ENCODE peak calls at places on chromosomes 4 and X, in six cellular contexts. One of them, this sample, is unnamed. For H3K9me3, the result is how much of the 10 kb centered on the place peaks cover.

GRCh38 chrX:9610774-9611392 is 146.0 kb downstream of the TBL1X start:
- DNase-seq in CD8-positive, alpha-beta memory T cell: no peak
- DNase-seq in GM23248: peak
- DNase-seq in PC-9: no peak
- DNase-seq in adipocyte: peak
- DNase-seq in Caco-2: no peak
- DNase-seq in this sample: no peak

GRCh38 chr4:141022221-141022760 is 111.0 kb downstream of the RNF150 start:
- DNase-seq in CD8-positive, alpha-beta memory T cell: no peak
- DNase-seq in GM23248: no peak
- DNase-seq in PC-9: no peak
- DNase-seq in adipocyte: peak
- DNase-seq in Caco-2: no peak
- DNase-seq in this sample: no peak

GRCh38 chr4:62806786-62807185 is 1602.5 kb downstream of the TECRL start:
- DNase-seq in CD8-positive, alpha-beta memory T cell: no peak
- DNase-seq in GM23248: no peak
- DNase-seq in PC-9: no peak
- DNase-seq in adipocyte: no peak
- DNase-seq in Caco-2: peak
- DNase-seq in this sample: no peak

GRCh38 chrX:11632732-11633131 is 33.0 kb downstream of the ARHGAP6 start:
- DNase-seq in CD8-positive, alpha-beta memory T cell: no peak
- DNase-seq in GM23248: no peak
- DNase-seq in PC-9: no peak
- DNase-seq in adipocyte: no peak
- DNase-seq in Caco-2: no peak
- DNase-seq in this sample: no peak

GRCh38 chr4:2072971-2073807 is 14.1 kb downstream of the NAT8L start:
- DNase-seq in CD8-positive, alpha-beta memory T cell: peak
- DNase-seq in GM23248: no peak
- DNase-seq in PC-9: no peak
- DNase-seq in adipocyte: no peak
- DNase-seq in Caco-2: no peak
- DNase-seq in this sample: peak

GRCh38 chr4:184283659-184284335 is 66.1 kb upstream of the ENPP6 start:
- DNase-seq in CD8-positive, alpha-beta memory T cell: no peak
- DNase-seq in GM23248: no peak
- DNase-seq in PC-9: no peak
- DNase-seq in adipocyte: no peak
- DNase-seq in Caco-2: no peak
- DNase-seq in this sample: no peak

GRCh38 chrX:78708171-78708570 is 39.3 kb upstream of the LPAR4 start:
- DNase-seq in CD8-positive, alpha-beta memory T cell: no peak
- DNase-seq in GM23248: peak
- DNase-seq in PC-9: no peak
- DNase-seq in adipocyte: peak
- DNase-seq in Caco-2: peak
- DNase-seq in this sample: no peak

GRCh38 chrX:72554448-72555140 is 18.0 kb downstream of the HDAC8 start:
- DNase-seq in CD8-positive, alpha-beta memory T cell: no peak
- DNase-seq in GM23248: no peak
- DNase-seq in PC-9: peak
- DNase-seq in adipocyte: no peak
- DNase-seq in Caco-2: peak
- DNase-seq in this sample: no peak

GRCh38 chr4:80099671-80100070 is 26.6 kb upstream of the ANTXR2 start:
- DNase-seq in CD8-positive, alpha-beta memory T cell: no peak
- DNase-seq in GM23248: no peak
- DNase-seq in PC-9: no peak
- DNase-seq in adipocyte: no peak
- DNase-seq in Caco-2: no peak
- DNase-seq in this sample: no peak

GRCh38 chr4:15469402-15470148 is at the start of gene CC2D2A:
- DNase-seq in CD8-positive, alpha-beta memory T cell: no peak
- DNase-seq in GM23248: peak
- DNase-seq in PC-9: peak
- DNase-seq in adipocyte: peak
- DNase-seq in Caco-2: no peak
- DNase-seq in this sample: no peak

GRCh38 chr4:169311643-169312365 is 41.0 kb upstream of the SH3RF1 start:
- DNase-seq in CD8-positive, alpha-beta memory T cell: no peak
- DNase-seq in GM23248: peak
- DNase-seq in PC-9: no peak
- DNase-seq in adipocyte: peak
- DNase-seq in Caco-2: peak
- DNase-seq in this sample: no peak

GRCh38 chrX:38891641-38892413 is 90.6 kb downstream of the MID1IP1 start:
- DNase-seq in CD8-positive, alpha-beta memory T cell: no peak
- DNase-seq in GM23248: peak
- DNase-seq in PC-9: no peak
- DNase-seq in adipocyte: peak
- DNase-seq in Caco-2: no peak
- DNase-seq in this sample: no peak

GRCh38 chrX:132046533-132046932 is 23.4 kb downstream of the STK26 start:
- DNase-seq in CD8-positive, alpha-beta memory T cell: no peak
- DNase-seq in GM23248: no peak
- DNase-seq in PC-9: no peak
- DNase-seq in adipocyte: no peak
- DNase-seq in Caco-2: no peak
- DNase-seq in this sample: no peak

GRCh38 chr4:158090323-158090722 is 82.5 kb downstream of the GASK1B start:
- DNase-seq in CD8-positive, alpha-beta memory T cell: no peak
- DNase-seq in GM23248: peak
- DNase-seq in PC-9: no peak
- DNase-seq in adipocyte: peak
- DNase-seq in Caco-2: no peak
- DNase-seq in this sample: no peak

GRCh38 chrX:10649286-10649685 is 28.9 kb upstream of the MID1 start:
- DNase-seq in CD8-positive, alpha-beta memory T cell: no peak
- DNase-seq in GM23248: peak
- DNase-seq in PC-9: no peak
- DNase-seq in adipocyte: no peak
- DNase-seq in Caco-2: no peak
- DNase-seq in this sample: no peak

GRCh38 chrX:110795645-110796510 is at the start of gene CHRDL1:
- DNase-seq in CD8-positive, alpha-beta memory T cell: no peak
- DNase-seq in GM23248: peak
- DNase-seq in PC-9: peak
- DNase-seq in adipocyte: peak
- DNase-seq in Caco-2: no peak
- DNase-seq in this sample: peak

GRCh38 chr4:48227662-48228061 is 42.0 kb downstream of the TEC start:
- DNase-seq in CD8-positive, alpha-beta memory T cell: no peak
- DNase-seq in GM23248: no peak
- DNase-seq in PC-9: no peak
- DNase-seq in adipocyte: no peak
- DNase-seq in Caco-2: no peak
- DNase-seq in this sample: no peak

GRCh38 chrX:77640702-77641101 is 145.3 kb downstream of the ATRX start:
- DNase-seq in CD8-positive, alpha-beta memory T cell: no peak
- DNase-seq in GM23248: no peak
- DNase-seq in PC-9: no peak
- DNase-seq in adipocyte: no peak
- DNase-seq in Caco-2: no peak
- DNase-seq in this sample: no peak

GRCh38 chr4:141220655-141221605 is at the start of gene ZNF330:
- DNase-seq in CD8-positive, alpha-beta memory T cell: peak
- DNase-seq in GM23248: peak
- DNase-seq in PC-9: peak
- DNase-seq in adipocyte: peak
- DNase-seq in Caco-2: peak
- DNase-seq in this sample: peak

GRCh38 chr4:14111730-14112171 is 484.2 kb upstream of the BOD1L1 start:
- DNase-seq in CD8-positive, alpha-beta memory T cell: no peak
- DNase-seq in GM23248: peak
- DNase-seq in PC-9: peak
- DNase-seq in adipocyte: peak
- DNase-seq in Caco-2: no peak
- DNase-seq in this sample: no peak

GRCh38 chrX:47915886-47916493 is 79.3 kb downstream of the ZNF81 start:
- DNase-seq in CD8-positive, alpha-beta memory T cell: no peak
- DNase-seq in GM23248: no peak
- DNase-seq in PC-9: no peak
- DNase-seq in adipocyte: no peak
- DNase-seq in Caco-2: no peak
- DNase-seq in this sample: no peak

GRCh38 chrX:47918274-47918673 is 81.6 kb downstream of the ZNF81 start:
- DNase-seq in CD8-positive, alpha-beta memory T cell: no peak
- DNase-seq in GM23248: no peak
- DNase-seq in PC-9: no peak
- DNase-seq in adipocyte: no peak
- DNase-seq in Caco-2: no peak
- DNase-seq in this sample: no peak
- H3K9me3 ChIP-seq in CD8-positive, alpha-beta memory T cell: under half
- H3K9me3 ChIP-seq in GM23248: under half
- H3K9me3 ChIP-seq in PC-9: under half
- H3K9me3 ChIP-seq in adipocyte: half or more
- H3K9me3 ChIP-seq in Caco-2: under half
- H3K9me3 ChIP-seq in this sample: under half

GRCh38 chr4:22978656-22979055 is 285.9 kb downstream of the GBA3 start:
- DNase-seq in CD8-positive, alpha-beta memory T cell: no peak
- DNase-seq in GM23248: no peak
- DNase-seq in PC-9: no peak
- DNase-seq in adipocyte: no peak
- DNase-seq in Caco-2: no peak
- DNase-seq in this sample: no peak
- H3K9me3 ChIP-seq in CD8-positive, alpha-beta memory T cell: under half
- H3K9me3 ChIP-seq in GM23248: under half
- H3K9me3 ChIP-seq in PC-9: under half
- H3K9me3 ChIP-seq in adipocyte: under half
- H3K9me3 ChIP-seq in Caco-2: under half
- H3K9me3 ChIP-seq in this sample: under half

DNA sequence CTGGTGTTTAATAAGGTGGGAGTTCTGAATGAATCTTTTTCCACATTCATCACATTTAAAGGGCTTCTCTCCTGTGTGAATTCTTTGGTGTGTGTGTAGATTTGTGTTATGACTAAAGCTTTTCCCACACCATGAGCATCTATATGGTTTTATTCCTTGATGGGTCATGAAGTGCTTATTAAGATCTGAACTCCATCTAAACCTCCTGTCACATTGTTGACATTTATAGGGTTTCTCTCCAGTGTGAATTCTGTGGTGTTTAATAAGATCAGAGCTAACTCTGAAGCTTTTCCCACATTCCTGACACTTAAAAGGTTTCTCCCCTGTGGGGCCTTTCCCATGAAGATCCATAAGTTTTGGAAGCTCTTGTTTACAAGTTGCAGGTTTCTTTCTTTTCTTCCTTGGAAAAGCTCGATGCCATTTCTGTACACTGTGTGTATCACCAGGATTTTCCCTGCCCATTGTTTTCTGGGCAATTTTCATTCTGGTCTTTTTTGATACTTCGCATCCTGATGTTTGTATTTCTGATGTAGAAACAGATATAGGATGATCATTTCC is 21.9 kb upstream of the ETDC start:
- DNase-seq in CD8-positive, alpha-beta memory T cell: no peak
- DNase-seq in GM23248: no peak
- DNase-seq in PC-9: no peak
- DNase-seq in adipocyte: no peak
- DNase-seq in Caco-2: no peak
- DNase-seq in this sample: no peak
- H3K9me3 ChIP-seq in CD8-positive, alpha-beta memory T cell: under half
- H3K9me3 ChIP-seq in GM23248: under half
- H3K9me3 ChIP-seq in PC-9: under half
- H3K9me3 ChIP-seq in adipocyte: half or more
- H3K9me3 ChIP-seq in Caco-2: under half
- H3K9me3 ChIP-seq in this sample: under half

DNA sequence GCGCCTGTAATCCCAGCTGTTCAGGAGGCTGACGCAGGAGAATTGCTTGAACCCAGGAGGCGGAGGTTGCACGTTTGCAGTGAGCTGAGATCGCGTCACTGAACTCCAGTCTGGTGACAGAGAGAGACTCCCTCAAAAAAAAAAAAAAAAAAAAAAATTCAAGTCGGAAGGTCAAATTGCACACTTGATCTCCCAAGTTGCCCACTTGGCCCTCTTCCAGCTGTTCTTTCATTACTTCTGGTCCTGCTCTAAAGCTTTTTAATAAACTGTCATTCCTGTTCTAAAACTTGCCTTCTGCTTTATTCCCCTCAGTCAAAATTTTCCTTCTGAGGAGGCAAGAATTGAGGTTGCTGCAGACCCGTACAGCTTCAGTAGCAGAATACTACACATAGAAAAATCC is 2358.0 kb downstream of the ARAP2 start:
- DNase-seq in CD8-positive, alpha-beta memory T cell: no peak
- DNase-seq in GM23248: no peak
- DNase-seq in PC-9: no peak
- DNase-seq in adipocyte: no peak
- DNase-seq in Caco-2: no peak
- DNase-seq in this sample: no peak
- H3K9me3 ChIP-seq in CD8-positive, alpha-beta memory T cell: under half
- H3K9me3 ChIP-seq in GM23248: under half
- H3K9me3 ChIP-seq in PC-9: under half
- H3K9me3 ChIP-seq in adipocyte: under half
- H3K9me3 ChIP-seq in Caco-2: under half
- H3K9me3 ChIP-seq in this sample: under half

GRCh38 chr4:32830160-32830559 is 2110.0 kb downstream of the PCDH7 start:
- DNase-seq in CD8-positive, alpha-beta memory T cell: no peak
- DNase-seq in GM23248: no peak
- DNase-seq in PC-9: no peak
- DNase-seq in adipocyte: no peak
- DNase-seq in Caco-2: no peak
- DNase-seq in this sample: no peak

GRCh38 chr4:32826169-32826568 is 2106.0 kb downstream of the PCDH7 start:
- DNase-seq in CD8-positive, alpha-beta memory T cell: no peak
- DNase-seq in GM23248: no peak
- DNase-seq in PC-9: no peak
- DNase-seq in adipocyte: no peak
- DNase-seq in Caco-2: no peak
- DNase-seq in this sample: no peak

GRCh38 chr4:32824321-32824720 is 2104.2 kb downstream of the PCDH7 start:
- DNase-seq in CD8-positive, alpha-beta memory T cell: no peak
- DNase-seq in GM23248: no peak
- DNase-seq in PC-9: peak
- DNase-seq in adipocyte: peak
- DNase-seq in Caco-2: no peak
- DNase-seq in this sample: no peak
- H3K9me3 ChIP-seq in CD8-positive, alpha-beta memory T cell: under half
- H3K9me3 ChIP-seq in GM23248: under half
- H3K9me3 ChIP-seq in PC-9: under half
- H3K9me3 ChIP-seq in adipocyte: under half
- H3K9me3 ChIP-seq in Caco-2: under half
- H3K9me3 ChIP-seq in this sample: under half

GRCh38 chrX:734411-734810 is 103.8 kb downstream of the SHOX start:
- DNase-seq in CD8-positive, alpha-beta memory T cell: no peak
- DNase-seq in GM23248: no peak
- DNase-seq in PC-9: no peak
- DNase-seq in adipocyte: no peak
- DNase-seq in Caco-2: no peak
- DNase-seq in this sample: peak

GRCh38 chrX:727738-728621 is 97.4 kb downstream of the SHOX start:
- DNase-seq in CD8-positive, alpha-beta memory T cell: no peak
- DNase-seq in GM23248: peak
- DNase-seq in PC-9: no peak
- DNase-seq in adipocyte: no peak
- DNase-seq in Caco-2: no peak
- DNase-seq in this sample: no peak

GRCh38 chrX:724256-724655 is 93.7 kb downstream of the SHOX start:
- DNase-seq in CD8-positive, alpha-beta memory T cell: no peak
- DNase-seq in GM23248: peak
- DNase-seq in PC-9: no peak
- DNase-seq in adipocyte: no peak
- DNase-seq in Caco-2: no peak
- DNase-seq in this sample: no peak

GRCh38 chrX:729583-730409 is 99.2 kb downstream of the SHOX start:
- DNase-seq in CD8-positive, alpha-beta memory T cell: no peak
- DNase-seq in GM23248: no peak
- DNase-seq in PC-9: no peak
- DNase-seq in adipocyte: no peak
- DNase-seq in Caco-2: no peak
- DNase-seq in this sample: no peak
- H3K9me3 ChIP-seq in CD8-positive, alpha-beta memory T cell: under half
- H3K9me3 ChIP-seq in GM23248: under half
- H3K9me3 ChIP-seq in PC-9: under half
- H3K9me3 ChIP-seq in adipocyte: under half
- H3K9me3 ChIP-seq in Caco-2: under half
- H3K9me3 ChIP-seq in this sample: under half

This sample was measured in upper lobe of right lung.